ENCODE peak calls at places on chromosome 1, in ten cellular contexts. Q, C, H, Y, G, O, M, Z, J and I are unnamed samples.

GRCh38 chr1:154170547-154171221 is 15.8 kb upstream of the NUP210L start:
- DNase-seq in C (no peak), Q (no peak), G (no peak), M (no peak), J (no peak), Y (no peak), Z (no peak), O (no peak), H (peak), I (no peak)

GRCh38 chr1:109786107-109786470 is 22.4 kb upstream of the EPS8L3 start:
- DNase-seq in G (no peak), Z (no peak), H (no peak), M (peak), C (no peak), O (no peak), J (peak), Y (no peak), Q (no peak), I (no peak)

GRCh38 chr1:155002479-155003226 is at the start of gene ZBTB7B:
- DNase-seq in G (no peak), J (peak), Z (peak), O (peak), Q (peak), H (peak), M (peak), C (no peak), Y (peak), I (no peak)

GRCh38 chr1:150626150-150626549 is 3.3 kb downstream of the ENSA start:
- DNase-seq in J (no peak), Q (no peak), G (no peak), Z (no peak), M (no peak), Y (no peak), H (no peak), O (no peak), C (no peak), I (no peak)

GRCh38 chr1:99748419-99748818 is 18.0 kb downstream of the FRRS1 start:
- DNase-seq in Z (no peak), O (no peak), C (no peak), Y (no peak), J (no peak), M (no peak), Q (no peak), H (peak), G (no peak), I (no peak)

GRCh38 chr1:160836561-160836960 is 26.1 kb downstream of the CD244 start:
- DNase-seq in Q (no peak), O (no peak), Y (no peak), Z (no peak), G (no peak), H (no peak), C (no peak), M (no peak), J (no peak), I (no peak)

GRCh38 chr1:114315601-114316000 is 161.9 kb upstream of the SYT6 start:
- DNase-seq in Y (no peak), Z (no peak), M (no peak), Q (no peak), H (peak), G (no peak), J (no peak), O (peak), C (no peak), I (no peak)

GRCh38 chr1:159594581-159594980 is 7.0 kb downstream of the APCS start:
- DNase-seq in C (no peak), O (peak), J (no peak), H (peak), Z (no peak), M (no peak), Y (no peak), G (no peak), Q (no peak), I (no peak)

GRCh38 chr1:37130221-37130948 is 96.1 kb upstream of the GRIK3 start:
- DNase-seq in Y (no peak), J (no peak), M (no peak), C (no peak), Q (no peak), H (no peak), Z (no peak), G (no peak), O (no peak), I (no peak)

GRCh38 chr1:1908506-1908791 is 6.6 kb upstream of the CALML6 start:
- DNase-seq in H (no peak), M (no peak), Q (no peak), Z (peak), C (no peak), Y (no peak), O (no peak), G (no peak), J (no peak), I (no peak)

GRCh38 chr1:19472174-19472573 is 13.2 kb downstream of the CAPZB start:
- DNase-seq in C (no peak), M (no peak), J (no peak), Z (no peak), Q (no peak), Y (no peak), H (no peak), O (no peak), G (no peak), I (no peak)
- H3K27ac ChIP-seq in C (no peak), M (peak), J (peak), Z (no peak), Q (peak), Y (no peak), H (no peak), O (no peak), G (no peak), I (peak)

DNA sequence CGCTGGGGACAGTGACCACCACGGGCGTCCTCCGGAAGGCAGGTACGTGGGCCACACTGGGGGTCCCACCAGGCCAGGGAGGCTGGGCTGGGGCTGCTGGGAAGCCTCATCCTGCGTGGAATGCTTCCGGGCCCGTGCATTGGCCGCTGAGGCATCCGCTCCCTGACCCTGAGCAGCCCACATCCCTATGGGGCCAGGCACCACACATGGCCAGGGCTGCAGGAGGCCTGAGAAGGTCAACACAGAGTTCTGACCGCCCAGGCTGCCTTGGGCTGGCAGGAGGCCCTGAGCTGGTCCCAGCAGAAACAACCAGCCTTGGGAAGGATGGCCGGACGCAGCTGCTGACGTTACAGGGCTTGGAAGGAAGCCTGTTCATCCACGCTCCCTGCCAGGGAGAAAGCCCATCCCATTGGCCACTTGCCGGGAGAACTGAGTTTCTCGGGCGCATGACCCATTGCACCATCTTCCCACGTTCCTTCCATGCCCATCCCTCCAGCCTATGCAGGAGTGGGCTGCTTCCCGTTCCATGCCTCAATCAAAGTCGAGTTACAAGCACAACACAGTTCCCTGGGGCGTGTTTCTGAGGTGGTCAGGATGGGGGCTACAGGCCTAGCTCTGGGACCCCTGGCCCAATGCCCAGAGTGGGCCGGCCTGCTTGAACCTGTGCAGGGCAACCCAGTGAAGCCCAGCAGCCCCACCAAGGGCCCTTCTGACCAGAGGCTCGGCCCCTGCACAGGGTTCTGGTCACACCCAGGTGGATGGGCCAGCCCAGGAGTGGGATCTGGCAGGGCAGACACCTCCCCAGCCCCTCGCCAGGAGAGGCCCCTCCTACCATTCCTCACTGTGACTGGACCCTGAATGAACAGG is 31.7 kb downstream of the TRIM11 start:
- DNase-seq in C (peak), J (peak), Z (peak), Q (peak), Y (peak), G (peak), M (peak), O (peak), H (peak), I (no peak)
- H3K27ac ChIP-seq in C (peak), J (peak), Z (peak), Q (peak), Y (no peak), G (peak), M (no peak), O (peak), H (peak), I (no peak)

GRCh38 chr1:230976825-230977747 is 1.6 kb downstream of the TTC13 start:
- DNase-seq in Z (no peak), Q (no peak), M (no peak), G (no peak), C (peak), J (no peak), O (no peak), H (no peak), Y (peak), I (no peak)
- H3K27ac ChIP-seq in Z (no peak), Q (peak), M (peak), G (peak), C (peak), J (no peak), O (no peak), H (no peak), Y (peak), I (peak)

GRCh38 chr1:59686170-59686569 is 128.6 kb upstream of the HOOK1 start:
- DNase-seq in Z (peak), G (no peak), H (no peak), J (no peak), C (no peak), M (no peak), O (no peak), Q (no peak), Y (no peak), I (no peak)
- H3K27ac ChIP-seq in Z (no peak), G (no peak), H (no peak), J (no peak), C (no peak), M (no peak), O (no peak), Q (no peak), Y (no peak), I (no peak)